ENCODE peak calls at places on chromosomes 2 and 18, in four cellular contexts. One of them, this sample, is unnamed.
A peak's percentile ranks its signal among the peaks of the same experiment; 100 is the strongest.

GRCh38 chr2:22478329-22478728 is 906.6 kb upstream of the KLHL29 start:
- DNase-seq in osteocyte: no peak
- DNase-seq in foreskin keratinocyte: no peak
- DNase-seq in fibroblast of lung: no peak
- DNase-seq in this sample: no peak

GRCh38 chr18:159037-159652 is 788 bp downstream of the USP14 start:
- DNase-seq in osteocyte: no peak
- DNase-seq in fibroblast of lung: peak; percentile 11
- DNase-seq in foreskin keratinocyte: peak; percentile 1
- DNase-seq in this sample: no peak

GRCh38 chr2:133072837-133073694 is 403.1 kb upstream of the LYPD1 start:
- DNase-seq in foreskin keratinocyte: peak; percentile 37
- DNase-seq in fibroblast of lung: no peak
- DNase-seq in osteocyte: no peak
- DNase-seq in this sample: no peak

GRCh38 chr2:230898016-230898415 is 27.0 kb downstream of the GPR55 start:
- DNase-seq in foreskin keratinocyte: no peak
- DNase-seq in fibroblast of lung: no peak
- DNase-seq in osteocyte: peak; percentile 78
- DNase-seq in this sample: peak; percentile 50

GRCh38 chr2:7012141-7012809 is 95.1 kb downstream of the RNF144A start:
- DNase-seq in foreskin keratinocyte: peak; percentile 34
- DNase-seq in osteocyte: no peak
- DNase-seq in fibroblast of lung: no peak
- DNase-seq in this sample: no peak

GRCh38 chr2:98519156-98519555 is 74.5 kb downstream of the INPP4A start:
- DNase-seq in osteocyte: no peak
- DNase-seq in fibroblast of lung: no peak
- DNase-seq in foreskin keratinocyte: no peak
- DNase-seq in this sample: peak; percentile 15

GRCh38 chr2:204900487-204900886 is 355.2 kb downstream of the PARD3B start:
- DNase-seq in osteocyte: no peak
- DNase-seq in fibroblast of lung: no peak
- DNase-seq in foreskin keratinocyte: peak; percentile 63
- DNase-seq in this sample: no peak

GRCh38 chr2:222504714-222505113 is 80.4 kb downstream of the SGPP2 start:
- DNase-seq in foreskin keratinocyte: no peak
- DNase-seq in osteocyte: no peak
- DNase-seq in fibroblast of lung: no peak
- DNase-seq in this sample: no peak

GRCh38 chr18:37476182-37476581 is 89.4 kb downstream of the CELF4 start:
- DNase-seq in foreskin keratinocyte: no peak
- DNase-seq in osteocyte: no peak
- DNase-seq in fibroblast of lung: peak; percentile 39
- DNase-seq in this sample: no peak

GRCh38 chr2:24874025-24874424 is 46.0 kb downstream of the ADCY3 start:
- DNase-seq in fibroblast of lung: no peak
- DNase-seq in osteocyte: no peak
- DNase-seq in foreskin keratinocyte: no peak
- DNase-seq in this sample: no peak

GRCh38 chr18:4204151-4204720 is 250.9 kb downstream of the DLGAP1 start:
- DNase-seq in fibroblast of lung: no peak
- DNase-seq in osteocyte: no peak
- DNase-seq in foreskin keratinocyte: no peak
- DNase-seq in this sample: no peak

GRCh38 chr18:41134426-41134825 is 820.6 kb upstream of the PIK3C3 start:
- DNase-seq in foreskin keratinocyte: no peak
- DNase-seq in fibroblast of lung: peak; percentile 25
- DNase-seq in osteocyte: no peak
- DNase-seq in this sample: no peak

GRCh38 chr2:178177066-178177679 is 17.1 kb upstream of the OSBPL6 start:
- DNase-seq in fibroblast of lung: no peak
- DNase-seq in foreskin keratinocyte: no peak
- DNase-seq in osteocyte: no peak
- DNase-seq in this sample: no peak

GRCh38 chr2:226795281-226796011 is 4.2 kb downstream of the IRS1 start:
- DNase-seq in fibroblast of lung: peak; percentile 40
- DNase-seq in osteocyte: no peak
- DNase-seq in foreskin keratinocyte: no peak
- DNase-seq in this sample: no peak

GRCh38 chr2:85394256-85394655 is 15.9 kb downstream of the CAPG start:
- DNase-seq in foreskin keratinocyte: no peak
- DNase-seq in osteocyte: no peak
- DNase-seq in fibroblast of lung: no peak
- DNase-seq in this sample: no peak

GRCh38 chr2:124708661-124709060 is 683.6 kb downstream of the CNTNAP5 start:
- DNase-seq in fibroblast of lung: no peak
- DNase-seq in foreskin keratinocyte: no peak
- DNase-seq in osteocyte: no peak
- DNase-seq in this sample: no peak
- TF ChIP-seq CTCF in fibroblast of lung: no peak
- TF ChIP-seq CTCF in foreskin keratinocyte: no peak
- TF ChIP-seq CTCF in osteocyte: no peak
- TF ChIP-seq CTCF in this sample: no peak

GRCh38 chr2:40038646-40039045 is 259.6 kb upstream of the THUMPD2 start:
- DNase-seq in fibroblast of lung: peak; percentile 46
- DNase-seq in osteocyte: no peak
- DNase-seq in foreskin keratinocyte: no peak
- DNase-seq in this sample: no peak

GRCh38 chr2:40043191-40043590 is 264.1 kb upstream of the THUMPD2 start:
- DNase-seq in osteocyte: no peak
- DNase-seq in fibroblast of lung: no peak
- DNase-seq in foreskin keratinocyte: no peak
- DNase-seq in this sample: no peak

GRCh38 chr2:40039543-40039942 is 260.5 kb upstream of the THUMPD2 start:
- DNase-seq in foreskin keratinocyte: no peak
- DNase-seq in osteocyte: no peak
- DNase-seq in fibroblast of lung: no peak
- DNase-seq in this sample: no peak

GRCh38 chr2:40043641-40044040 is 264.6 kb upstream of the THUMPD2 start:
- DNase-seq in osteocyte: no peak
- DNase-seq in fibroblast of lung: no peak
- DNase-seq in foreskin keratinocyte: no peak
- DNase-seq in this sample: no peak

DNA sequence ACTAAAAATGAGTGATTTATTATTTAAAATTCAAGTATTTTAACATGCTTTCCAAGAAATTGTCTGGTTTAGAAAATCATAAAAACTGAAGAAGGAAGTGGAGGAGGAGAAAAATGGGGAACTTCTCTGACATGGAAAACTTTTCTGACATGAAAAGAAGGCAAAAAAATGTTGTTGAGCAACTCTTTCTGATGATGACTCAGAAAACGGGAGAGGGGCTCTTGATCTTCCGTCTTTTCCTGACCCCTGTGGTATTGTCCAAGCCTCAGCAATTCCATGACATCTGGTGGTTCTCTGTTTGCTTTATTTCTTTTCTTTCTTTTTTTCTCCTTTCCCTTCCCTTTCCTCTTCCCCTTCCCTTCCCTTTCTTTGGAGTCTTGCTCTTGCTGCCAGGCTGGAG is 262.9 kb upstream of the THUMPD2 start:
- DNase-seq in foreskin keratinocyte: peak; percentile 11
- DNase-seq in fibroblast of lung: peak; percentile 94
- DNase-seq in osteocyte: no peak
- DNase-seq in this sample: no peak
- TF ChIP-seq CTCF in foreskin keratinocyte: no peak
- TF ChIP-seq CTCF in fibroblast of lung: no peak
- TF ChIP-seq CTCF in osteocyte: no peak
- TF ChIP-seq CTCF in this sample: no peak

GRCh38 chr18:48136544-48137353 is 206.3 kb upstream of the SMAD2 start:
- DNase-seq in foreskin keratinocyte: no peak
- DNase-seq in fibroblast of lung: no peak
- DNase-seq in osteocyte: no peak
- DNase-seq in this sample: no peak

GRCh38 chr18:48138211-48138610 is 207.8 kb upstream of the SMAD2 start:
- DNase-seq in osteocyte: no peak
- DNase-seq in fibroblast of lung: no peak
- DNase-seq in foreskin keratinocyte: no peak
- DNase-seq in this sample: no peak

GRCh38 chr18:48138660-48139426 is 208.4 kb upstream of the SMAD2 start:
- DNase-seq in osteocyte: no peak
- DNase-seq in fibroblast of lung: no peak
- DNase-seq in foreskin keratinocyte: no peak
- DNase-seq in this sample: no peak

GRCh38 chr18:48136051-48136543 is 205.6 kb upstream of the SMAD2 start:
- DNase-seq in fibroblast of lung: no peak
- DNase-seq in foreskin keratinocyte: no peak
- DNase-seq in osteocyte: no peak
- DNase-seq in this sample: no peak

GRCh38 chr18:48137354-48138208 is 207.1 kb upstream of the SMAD2 start:
- DNase-seq in foreskin keratinocyte: no peak
- DNase-seq in osteocyte: no peak
- DNase-seq in fibroblast of lung: no peak
- DNase-seq in this sample: no peak
- TF ChIP-seq CTCF in foreskin keratinocyte: no peak
- TF ChIP-seq CTCF in osteocyte: no peak
- TF ChIP-seq CTCF in fibroblast of lung: no peak
- TF ChIP-seq CTCF in this sample: no peak

DNA sequence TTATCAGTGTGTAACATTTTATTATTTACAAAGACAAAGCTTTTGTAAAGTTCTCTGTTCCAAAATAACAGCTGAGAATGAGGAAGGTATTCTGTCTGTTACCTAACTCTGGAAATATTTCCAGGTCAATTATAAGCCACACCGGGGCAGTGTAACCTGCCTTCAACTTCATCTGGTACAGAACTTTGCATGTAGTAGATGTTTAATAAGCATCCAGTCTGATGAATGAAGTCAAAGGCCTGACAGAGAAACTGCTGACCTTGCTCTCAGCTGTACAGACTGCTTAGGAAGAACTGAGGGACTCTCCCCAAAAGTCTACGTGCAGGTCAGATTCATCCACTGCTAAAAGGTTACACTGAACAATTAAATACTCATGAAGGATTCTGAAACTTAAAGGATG is 43.3 kb downstream of the WDFY1 start:
- DNase-seq in foreskin keratinocyte: no peak
- DNase-seq in osteocyte: no peak
- DNase-seq in fibroblast of lung: no peak
- DNase-seq in this sample: no peak
- TF ChIP-seq CTCF in foreskin keratinocyte: peak; percentile 33
- TF ChIP-seq CTCF in osteocyte: no peak
- TF ChIP-seq CTCF in fibroblast of lung: no peak
- TF ChIP-seq CTCF in this sample: no peak

GRCh38 chr18:33755918-33756590 is 178.0 kb downstream of the ASXL3 start:
- DNase-seq in fibroblast of lung: peak; percentile 98
- DNase-seq in foreskin keratinocyte: peak; percentile 42
- DNase-seq in osteocyte: no peak
- DNase-seq in this sample: no peak

GRCh38 chr18:33746261-33746660 is 168.2 kb downstream of the ASXL3 start:
- DNase-seq in foreskin keratinocyte: no peak
- DNase-seq in osteocyte: no peak
- DNase-seq in fibroblast of lung: no peak
- DNase-seq in this sample: no peak

GRCh38 chr18:33757037-33757436 is 179.0 kb downstream of the ASXL3 start:
- DNase-seq in osteocyte: no peak
- DNase-seq in fibroblast of lung: peak; percentile 44
- DNase-seq in foreskin keratinocyte: no peak
- DNase-seq in this sample: no peak

GRCh38 chr18:33749831-33750230 is 171.8 kb downstream of the ASXL3 start:
- DNase-seq in foreskin keratinocyte: no peak
- DNase-seq in fibroblast of lung: no peak
- DNase-seq in osteocyte: no peak
- DNase-seq in this sample: no peak

DNA sequence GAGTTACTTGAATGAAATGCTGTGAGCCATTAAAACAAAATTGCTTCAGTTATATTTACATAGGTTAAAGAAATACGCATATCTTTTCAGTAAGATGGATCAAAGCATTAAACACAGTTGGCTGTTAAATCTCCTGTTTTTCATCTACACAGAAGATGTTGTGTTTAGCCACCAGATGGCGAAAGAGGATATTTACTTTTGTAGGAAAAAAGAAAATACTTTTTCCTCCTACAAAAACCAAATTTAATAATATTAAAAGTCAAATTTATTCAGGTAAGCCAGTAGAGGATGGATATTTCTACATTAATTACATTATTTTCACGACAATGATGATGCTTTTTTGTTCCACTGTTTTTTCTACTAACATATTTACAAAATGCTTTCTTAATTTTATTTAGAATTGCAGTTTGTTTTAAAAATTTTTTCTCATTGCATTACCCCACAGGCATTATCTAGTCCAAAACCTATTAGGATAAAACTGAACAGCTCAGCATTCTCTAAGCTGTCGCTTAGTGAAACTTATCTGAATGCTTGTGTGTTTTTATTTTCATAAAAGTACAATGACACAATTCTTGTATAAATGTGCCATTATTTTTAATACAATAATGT is 173.7 kb downstream of the ASXL3 start:
- DNase-seq in fibroblast of lung: peak; percentile 67
- DNase-seq in osteocyte: no peak
- DNase-seq in foreskin keratinocyte: no peak
- DNase-seq in this sample: no peak
- TF ChIP-seq CTCF in fibroblast of lung: peak; percentile 22
- TF ChIP-seq CTCF in osteocyte: peak; percentile 71
- TF ChIP-seq CTCF in foreskin keratinocyte: peak; percentile 60
- TF ChIP-seq CTCF in this sample: peak; percentile 83

This sample was measured in type B pancreatic cell.